ENCODE peak calls at places on chromosome 13, in five cellular contexts. L is ascending aorta; K is heart right ventricle; S is CD8-positive, alpha-beta T cell; U is fibroblast of lung. X is an unnamed sample.

GRCh38 chr13:21033224-21033855 is 28.0 kb downstream of the LATS2 start:
- DNase-seq in K (no peak), L (no peak), U (peak), S (no peak), X (no peak)

GRCh38 chr13:45162194-45162593 is 38.7 kb downstream of the KCTD4 start:
- DNase-seq in L (no peak), U (peak), K (no peak), S (no peak), X (no peak)

GRCh38 chr13:46116653-46117502 is 12.0 kb upstream of the CPB2 start:
- DNase-seq in L (no peak), S (no peak), U (no peak), K (no peak), X (no peak)

GRCh38 chr13:25764378-25764777 is 287.4 kb downstream of the SHISA2 start:
- DNase-seq in S (no peak), U (no peak), L (no peak), K (no peak), X (no peak)

GRCh38 chr13:96052655-96053002 is 572 bp downstream of the UGGT2 start:
- DNase-seq in K (no peak), S (no peak), U (peak), L (no peak), X (no peak)

GRCh38 chr13:113425931-113426590 is 27.2 kb downstream of the ADPRHL1 start:
- DNase-seq in K (no peak), S (no peak), L (no peak), U (no peak), X (no peak)

GRCh38 chr13:45361596-45362206 is 20.7 kb upstream of the TPT1 start:
- DNase-seq in S (no peak), U (peak), K (no peak), L (no peak), X (no peak)

GRCh38 chr13:113833111-113833830 is 30.6 kb downstream of the GAS6 start:
- DNase-seq in K (peak), U (no peak), L (no peak), S (no peak), X (no peak)

GRCh38 chr13:22800726-22801401 is 379.9 kb upstream of the SGCG start:
- DNase-seq in S (no peak), U (no peak), L (peak), K (no peak), X (no peak)

GRCh38 chr13:112227031-112227430 is 149.1 kb upstream of the SPACA7 start:
- DNase-seq in U (no peak), K (no peak), S (no peak), L (no peak), X (no peak)

GRCh38 chr13:80011448-80012212 is 329.3 kb downstream of the SPRY2 start:
- DNase-seq in L (no peak), K (no peak), U (no peak), S (no peak), X (no peak)

GRCh38 chr13:98103531-98103930 is 39.4 kb upstream of the FARP1 start:
- DNase-seq in K (no peak), U (peak), S (no peak), L (no peak), X (no peak)

GRCh38 chr13:98108330-98108729 is 34.6 kb upstream of the FARP1 start:
- DNase-seq in L (no peak), U (peak), S (no peak), K (no peak), X (no peak)

GRCh38 chr13:98099627-98100026 is 43.3 kb upstream of the FARP1 start:
- DNase-seq in S (no peak), U (no peak), K (no peak), L (no peak), X (no peak)

GRCh38 chr13:98105929-98106336 is 37.0 kb upstream of the FARP1 start:
- DNase-seq in S (no peak), U (peak), K (peak), L (no peak), X (no peak)

GRCh38 chr13:98103942-98104880 is 38.7 kb upstream of the FARP1 start:
- DNase-seq in S (no peak), K (no peak), L (no peak), U (no peak), X (no peak)
- TF ChIP-seq CTCF in S (no peak), K (no peak), L (no peak), U (peak), X (no peak)

DNA sequence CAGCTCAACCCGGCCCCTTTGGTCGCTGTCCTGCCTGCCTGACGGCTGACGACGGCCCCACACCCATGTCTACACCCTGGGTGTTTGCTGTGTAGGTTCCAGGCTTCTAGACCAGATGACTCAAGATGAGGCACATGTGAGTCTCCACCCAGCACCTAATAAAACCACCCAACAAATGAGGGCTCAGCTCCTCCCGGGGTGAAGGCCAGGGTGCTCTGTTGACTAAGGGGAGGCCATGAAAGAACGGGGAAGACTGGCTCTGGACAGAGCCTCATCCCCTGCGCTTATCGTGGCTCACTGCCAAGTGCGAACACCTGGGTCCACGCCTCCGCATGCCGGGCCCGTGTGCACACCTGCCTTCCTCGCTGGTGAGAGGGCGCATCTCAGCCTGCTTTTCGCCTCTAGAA is 39.6 kb downstream of the COL4A2 start:
- DNase-seq in S (no peak), K (no peak), L (no peak), U (no peak), X (no peak)
- H3K27ac ChIP-seq in S (no peak), K (peak), L (peak), U (no peak), X (no peak)

GRCh38 chr13:51151463-51151862 is 40.4 kb upstream of the C13orf42 start:
- DNase-seq in U (no peak), S (no peak), K (no peak), L (no peak), X (no peak)

GRCh38 chr13:51148952-51149573 is 38.0 kb upstream of the C13orf42 start:
- DNase-seq in U (peak), K (no peak), L (no peak), S (no peak), X (no peak)

GRCh38 chr13:51148223-51148951 is 37.3 kb upstream of the C13orf42 start:
- DNase-seq in L (no peak), U (no peak), S (no peak), K (no peak), X (no peak)

GRCh38 chr13:51146667-51147066 is 35.6 kb upstream of the C13orf42 start:
- DNase-seq in L (no peak), K (no peak), U (no peak), S (no peak), X (no peak)

GRCh38 chr13:51147732-51148131 is 36.7 kb upstream of the C13orf42 start:
- DNase-seq in K (no peak), S (no peak), L (no peak), U (no peak), X (no peak)
- H3K4me3 ChIP-seq in K (no peak), S (no peak), L (no peak), U (no peak), X (no peak)

GRCh38 chr13:29703421-29703820 is 107.9 kb upstream of the SLC7A1 start:
- DNase-seq in S (no peak), U (no peak), K (no peak), L (no peak), X (no peak)

GRCh38 chr13:29706923-29707322 is 111.4 kb upstream of the SLC7A1 start:
- DNase-seq in S (no peak), U (no peak), K (no peak), L (no peak), X (no peak)

GRCh38 chr13:29702912-29703351 is 107.4 kb upstream of the SLC7A1 start:
- DNase-seq in S (no peak), K (peak), U (peak), L (no peak), X (no peak)

GRCh38 chr13:29704648-29705047 is 109.2 kb upstream of the SLC7A1 start:
- DNase-seq in K (peak), L (no peak), S (no peak), U (peak), X (no peak)

GRCh38 chr13:29707876-29708543 is 112.5 kb upstream of the SLC7A1 start:
- DNase-seq in S (peak), L (no peak), U (peak), K (no peak), X (no peak)
- TF ChIP-seq CTCF in S (peak), L (peak), U (peak), K (no peak), X (peak)

GRCh38 chr13:44052843-44053607 is 173.3 kb downstream of the LACC1 start:
- DNase-seq in L (no peak), S (no peak), U (peak), K (no peak), X (peak)
- H3K27ac ChIP-seq in L (peak), S (no peak), U (no peak), K (no peak), X (peak)

DNA sequence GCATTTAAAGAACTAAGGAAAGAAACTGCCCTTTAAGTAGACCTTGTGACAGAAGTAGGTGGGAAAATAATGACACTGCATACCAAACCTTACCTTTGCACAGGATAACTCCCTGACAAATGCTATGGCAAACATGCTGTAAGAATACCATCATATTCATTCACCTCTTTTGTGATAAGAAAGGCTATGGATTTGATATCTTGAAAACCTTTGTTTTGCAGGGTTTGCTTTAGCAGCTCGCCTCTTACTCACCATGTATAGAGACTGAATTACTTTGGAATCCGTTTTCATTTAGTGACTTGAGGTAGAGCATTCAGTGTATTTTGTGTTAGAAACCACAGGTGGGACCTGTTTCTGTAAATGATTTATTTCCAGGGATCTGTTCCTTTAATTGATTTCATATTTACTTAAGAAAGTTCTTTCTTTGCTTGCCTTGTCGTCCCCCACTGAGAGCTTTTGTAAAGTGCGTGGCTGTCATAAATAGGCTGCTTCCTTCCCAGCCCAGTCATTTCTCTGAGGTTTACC is 80.2 kb downstream of the KLF5 start:
- DNase-seq in S (no peak), K (no peak), U (peak), L (no peak), X (no peak)
- H3K4me3 ChIP-seq in S (no peak), K (no peak), U (no peak), L (no peak), X (no peak)

DNA sequence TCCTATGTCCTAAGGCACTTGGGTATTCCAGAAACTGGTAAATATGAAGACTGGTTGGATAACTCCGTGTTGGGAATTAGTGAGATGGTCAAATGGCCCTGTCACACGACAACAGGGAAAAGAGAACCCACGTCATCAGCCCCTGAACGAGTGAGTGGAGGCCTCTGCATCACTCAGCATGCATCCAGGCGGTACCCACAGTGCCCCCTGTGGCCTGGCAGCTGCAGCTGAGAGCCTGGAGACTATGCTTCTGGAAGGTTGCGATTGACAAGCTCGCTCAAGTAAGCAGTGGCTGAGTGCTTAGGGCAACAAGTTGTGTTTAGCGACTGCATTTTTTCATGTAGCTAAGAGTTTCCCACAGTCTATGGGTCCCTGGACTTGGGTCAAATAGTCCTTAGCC is 55.9 kb downstream of the COL4A2 start:
- DNase-seq in L (no peak), K (no peak), S (no peak), U (no peak), X (no peak)
- TF ChIP-seq CTCF in L (no peak), K (no peak), S (no peak), U (no peak), X (no peak)

GRCh38 chr13:60990032-60990733 is 425.5 kb downstream of the PCDH20 start:
- DNase-seq in U (no peak), K (no peak), L (no peak), S (no peak), X (no peak)
- H3K27ac ChIP-seq in U (no peak), K (no peak), L (no peak), S (no peak), X (no peak)

GRCh38 chr13:52738719-52739467 is 727 bp downstream of the CNMD start:
- DNase-seq in S (peak), K (no peak), L (no peak), U (no peak), X (no peak)
- H3K4me3 ChIP-seq in S (peak), K (peak), L (peak), U (no peak), X (peak)

GRCh38 chr13:53408306-53408705 is 379.7 kb downstream of the OLFM4 start:
- DNase-seq in L (no peak), U (no peak), K (no peak), S (no peak), X (no peak)

GRCh38 chr13:53408847-53409568 is 380.4 kb downstream of the OLFM4 start:
- DNase-seq in U (no peak), S (no peak), K (no peak), L (no peak), X (no peak)

GRCh38 chr13:53411443-53411842 is 382.8 kb downstream of the OLFM4 start:
- DNase-seq in U (no peak), K (no peak), L (no peak), S (no peak), X (no peak)

DNA sequence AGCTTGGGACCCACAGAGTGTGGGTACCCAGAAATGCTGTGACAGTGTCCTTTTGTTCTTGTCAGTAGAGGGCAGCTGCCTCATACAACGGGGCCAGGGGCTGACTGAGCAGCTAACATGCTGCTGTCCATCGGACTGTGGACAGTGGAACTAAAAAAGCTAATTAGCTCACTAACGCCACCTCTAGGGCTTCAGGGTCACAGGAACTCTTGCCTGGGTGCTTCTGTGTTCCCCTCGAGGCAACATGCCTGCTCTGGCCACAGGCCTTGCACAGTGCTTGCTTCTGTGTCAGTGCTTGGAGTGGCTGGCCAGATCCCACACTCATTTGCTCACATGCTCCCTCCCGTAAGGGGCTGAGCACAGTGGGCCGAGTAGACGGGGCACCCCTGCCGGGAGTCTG is 377.0 kb downstream of the OLFM4 start:
- DNase-seq in S (no peak), U (no peak), L (no peak), K (no peak), X (no peak)
- TF ChIP-seq CTCF in S (no peak), U (no peak), L (no peak), K (no peak), X (no peak)

X was measured in dorsolateral prefrontal cortex.